ENCODE peak calls at places on chromosome 13, in eight cellular contexts. G, P, X, S, Z, J, W and C are unnamed samples. For H3K27me3 and H3K9me3, the result is how much of the 10 kb centered on the place peaks cover.

GRCh38 chr13:43245374-43245964 is 222.1 kb downstream of the DNAJC15 start:
- DNase-seq in G (no peak), P (no peak), X (no peak), S (no peak), Z (no peak), J (no peak), W (no peak), C (no peak)

GRCh38 chr13:77697208-77698103 is at the start of gene SLAIN1:
- DNase-seq in G (no peak), P (peak), X (peak), S (peak), Z (peak), J (peak), W (peak), C (peak)

GRCh38 chr13:93259527-93260080 is 33.0 kb downstream of the GPC6 start:
- DNase-seq in G (no peak), P (no peak), X (no peak), S (no peak), Z (no peak), J (no peak), W (no peak), C (no peak)

GRCh38 chr13:94249512-94249911 is 230.0 kb downstream of the DCT start:
- DNase-seq in G (no peak), P (peak), X (no peak), S (no peak), Z (no peak), J (no peak), W (no peak), C (no peak)

GRCh38 chr13:20826810-20827560 is 53.2 kb upstream of the EEF1AKMT1 start:
- DNase-seq in G (no peak), P (no peak), X (no peak), S (no peak), Z (no peak), J (no peak), W (no peak), C (no peak)

GRCh38 chr13:76293346-76293745 is 592.9 kb downstream of the KCTD12 start:
- DNase-seq in G (no peak), P (no peak), X (no peak), S (no peak), Z (no peak), J (no peak), W (no peak), C (no peak)

GRCh38 chr13:75740008-75740407 is 103.9 kb downstream of the LMO7 start:
- DNase-seq in G (no peak), P (no peak), X (no peak), S (no peak), Z (no peak), J (no peak), W (no peak), C (no peak)

GRCh38 chr13:26340812-26341211 is 86.9 kb downstream of the CDK8 start:
- DNase-seq in G (no peak), P (no peak), X (no peak), S (no peak), Z (no peak), J (no peak), W (no peak), C (no peak)

GRCh38 chr13:39765801-39766463 is 110.5 kb downstream of the COG6 start:
- DNase-seq in G (no peak), P (no peak), X (peak), S (peak), Z (peak), J (peak), W (no peak), C (peak)

GRCh38 chr13:40492511-40492910 is 173.9 kb downstream of the FOXO1 start:
- DNase-seq in G (no peak), P (no peak), X (no peak), S (peak), Z (no peak), J (peak), W (no peak), C (no peak)

GRCh38 chr13:93227906-93228801 is 1.5 kb downstream of the GPC6 start:
- DNase-seq in G (no peak), P (peak), X (peak), S (peak), Z (peak), J (peak), W (no peak), C (no peak)

GRCh38 chr13:46885018-46885417 is 11.8 kb downstream of the HTR2A start:
- DNase-seq in G (no peak), P (no peak), X (no peak), S (no peak), Z (no peak), J (no peak), W (no peak), C (no peak)

GRCh38 chr13:24827799-24828198 is 63.8 kb downstream of the RNF17 start:
- DNase-seq in G (no peak), P (no peak), X (no peak), S (no peak), Z (no peak), J (no peak), W (no peak), C (no peak)

GRCh38 chr13:114099191-114099590 is 33.2 kb downstream of the RASA3 start:
- DNase-seq in G (no peak), P (no peak), X (no peak), S (peak), Z (peak), J (peak), W (peak), C (no peak)

GRCh38 chr13:97946951-97947588 is 6.4 kb upstream of the IPO5 start:
- DNase-seq in G (no peak), P (no peak), X (no peak), S (no peak), Z (no peak), J (no peak), W (no peak), C (no peak)

GRCh38 chr13:107650081-107650701 is 565.1 kb downstream of the LIG4 start:
- DNase-seq in G (peak), P (peak), X (peak), S (peak), Z (peak), J (peak), W (no peak), C (peak)

GRCh38 chr13:84130739-84131138 is 248.5 kb upstream of the SLITRK1 start:
- DNase-seq in G (no peak), P (no peak), X (no peak), S (no peak), Z (no peak), J (no peak), W (no peak), C (no peak)

GRCh38 chr13:58302349-58302748 is 670.8 kb downstream of the PCDH17 start:
- DNase-seq in G (no peak), P (no peak), X (no peak), S (no peak), Z (no peak), J (no peak), W (no peak), C (no peak)
- H3K4me3 ChIP-seq in G (no peak), P (no peak), X (no peak), S (no peak), Z (no peak), J (no peak), W (no peak), C (no peak)

GRCh38 chr13:19088416-19088815 is 93.2 kb downstream of the TUBA3C start:
- DNase-seq in G (no peak), P (no peak), X (no peak), S (no peak), Z (no peak), J (no peak), W (no peak), C (no peak)

GRCh38 chr13:19085876-19086275 is 95.7 kb downstream of the TUBA3C start:
- DNase-seq in G (no peak), P (no peak), X (no peak), S (no peak), Z (no peak), J (no peak), W (no peak), C (no peak)

GRCh38 chr13:19083340-19083739 is 98.3 kb downstream of the TUBA3C start:
- DNase-seq in G (no peak), P (no peak), X (no peak), S (no peak), Z (no peak), J (no peak), W (no peak), C (no peak)

GRCh38 chr13:19089315-19089714 is 92.3 kb downstream of the TUBA3C start:
- DNase-seq in G (no peak), P (peak), X (no peak), S (no peak), Z (no peak), J (no peak), W (no peak), C (no peak)

DNA sequence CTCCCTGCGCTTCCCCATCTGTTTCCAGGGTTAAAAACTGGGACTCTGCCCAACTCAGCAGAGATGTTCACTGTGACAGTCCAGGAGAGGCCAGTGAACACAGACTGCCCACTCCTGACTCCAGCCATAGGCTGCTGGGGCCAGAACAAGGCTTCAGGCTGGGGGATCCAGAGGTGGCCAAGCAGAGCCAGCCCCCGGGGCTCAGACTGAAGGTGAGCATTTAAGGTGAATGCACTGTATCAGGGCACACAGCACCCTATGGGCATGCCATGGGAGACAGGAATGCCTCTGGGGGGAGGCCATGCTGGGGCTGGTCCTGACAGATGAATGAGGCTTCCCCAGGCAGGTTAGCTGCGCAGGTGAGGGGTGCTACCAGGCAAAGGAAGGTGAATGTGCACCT is 96.4 kb downstream of the TUBA3C start:
- DNase-seq in G (no peak), P (no peak), X (no peak), S (no peak), Z (no peak), J (no peak), W (no peak), C (no peak)
- H3K27me3 ChIP-seq in G (under half), P (under half), X (under half), S (under half), Z (under half), J (under half), W (under half), C (under half)

GRCh38 chr13:47957073-47957472 is 44.0 kb downstream of the SUCLA2 start:
- DNase-seq in G (no peak), P (no peak), X (no peak), S (no peak), Z (no peak), J (no peak), W (no peak), C (no peak)

GRCh38 chr13:47964863-47965262 is 36.2 kb downstream of the SUCLA2 start:
- DNase-seq in G (no peak), P (no peak), X (no peak), S (no peak), Z (no peak), J (no peak), W (no peak), C (no peak)

DNA sequence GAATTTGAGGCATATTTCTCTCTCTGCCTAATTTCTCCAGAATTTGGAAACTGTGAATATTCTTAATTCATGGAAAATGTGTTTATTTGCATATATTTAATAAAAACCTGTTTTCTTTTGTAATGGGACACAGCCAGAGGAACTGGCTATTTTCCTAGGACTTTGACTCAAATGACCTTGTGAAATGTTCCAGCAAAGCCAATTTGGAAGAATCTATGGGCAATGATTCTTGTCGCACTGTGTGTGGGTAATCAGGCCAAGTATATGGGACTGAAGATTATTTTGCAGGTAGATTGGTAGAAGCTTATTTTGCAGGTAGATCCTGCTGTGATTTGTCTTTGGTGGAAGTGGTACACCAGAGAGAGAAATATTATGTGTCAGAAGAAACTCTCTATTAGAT is 38.8 kb downstream of the SUCLA2 start:
- DNase-seq in G (no peak), P (no peak), X (no peak), S (no peak), Z (no peak), J (no peak), W (no peak), C (no peak)
- H3K9me3 ChIP-seq in G (under half), P (half or more), X (under half), S (under half), Z (under half), J (under half), W (under half), C (under half)

GRCh38 chr13:87444135-87444534 is 227.0 kb upstream of the SLITRK5 start:
- DNase-seq in G (no peak), P (no peak), X (no peak), S (no peak), Z (no peak), J (no peak), W (no peak), C (no peak)
- H3K4me3 ChIP-seq in G (no peak), P (no peak), X (no peak), S (no peak), Z (no peak), J (no peak), W (no peak), C (no peak)

GRCh38 chr13:99953138-99953755 is 18.3 kb downstream of the ZIC5 start:
- DNase-seq in G (no peak), P (no peak), X (no peak), S (no peak), Z (no peak), J (no peak), W (no peak), C (no peak)

GRCh38 chr13:99955107-99955746 is 16.3 kb downstream of the ZIC5 start:
- DNase-seq in G (no peak), P (no peak), X (no peak), S (no peak), Z (no peak), J (no peak), W (no peak), C (no peak)

GRCh38 chr13:99956473-99957349 is 14.9 kb downstream of the ZIC5 start:
- DNase-seq in G (no peak), P (no peak), X (no peak), S (no peak), Z (no peak), J (no peak), W (no peak), C (no peak)

GRCh38 chr13:99958402-99959126 is 13.0 kb downstream of the ZIC5 start:
- DNase-seq in G (no peak), P (no peak), X (no peak), S (no peak), Z (no peak), J (no peak), W (no peak), C (no peak)

GRCh38 chr13:99955747-99956472 is 15.7 kb downstream of the ZIC5 start:
- DNase-seq in G (no peak), P (no peak), X (no peak), S (no peak), Z (no peak), J (no peak), W (no peak), C (no peak)
- H3K27me3 ChIP-seq in G (under half), P (half or more), X (half or more), S (half or more), Z (under half), J (half or more), W (half or more), C (under half)

GRCh38 chr13:85698236-85698635 is 101.0 kb downstream of the SLITRK6 start:
- DNase-seq in G (no peak), P (no peak), X (no peak), S (no peak), Z (no peak), J (no peak), W (no peak), C (no peak)
- H3K9me3 ChIP-seq in G (under half), P (under half), X (under half), S (under half), Z (under half), J (under half), W (under half), C (under half)

GRCh38 chr13:41938918-41939317 is 22.0 kb downstream of the VWA8 start:
- DNase-seq in G (no peak), P (no peak), X (no peak), S (no peak), Z (no peak), J (no peak), W (no peak), C (no peak)

GRCh38 chr13:41939403-41939802 is 21.5 kb downstream of the VWA8 start:
- DNase-seq in G (no peak), P (no peak), X (no peak), S (no peak), Z (no peak), J (no peak), W (no peak), C (no peak)

GRCh38 chr13:41944229-41944628 is 16.7 kb downstream of the VWA8 start:
- DNase-seq in G (no peak), P (no peak), X (no peak), S (no peak), Z (no peak), J (no peak), W (no peak), C (no peak)

GRCh38 chr13:41942462-41943094 is 18.3 kb downstream of the VWA8 start:
- DNase-seq in G (no peak), P (peak), X (no peak), S (no peak), Z (peak), J (no peak), W (no peak), C (peak)

DNA sequence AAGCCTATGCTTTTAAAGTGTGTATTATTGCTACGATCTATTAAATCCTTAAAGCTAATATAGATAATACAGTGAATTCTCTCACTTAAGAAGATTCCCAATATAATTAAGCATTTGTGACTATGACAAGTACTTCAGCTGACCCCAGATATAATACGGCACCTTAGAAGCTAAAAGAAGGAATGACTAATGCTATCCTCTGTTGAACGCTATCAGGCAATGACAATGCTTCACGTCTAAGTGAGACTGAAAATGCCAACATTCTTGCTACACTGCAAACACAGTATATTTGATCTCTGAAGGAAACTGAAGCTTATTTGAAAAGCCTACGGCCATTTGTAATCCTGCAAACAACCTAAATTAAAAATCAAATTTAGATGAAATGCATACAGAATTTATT is 19.7 kb downstream of the VWA8 start:
- DNase-seq in G (no peak), P (no peak), X (no peak), S (no peak), Z (no peak), J (no peak), W (no peak), C (no peak)
- H3K4me3 ChIP-seq in G (no peak), P (no peak), X (no peak), S (no peak), Z (no peak), J (no peak), W (no peak), C (no peak)

GRCh38 chr13:44306401-44307192 is 67.0 kb upstream of the SERP2 start:
- DNase-seq in G (peak), P (peak), X (no peak), S (peak), Z (peak), J (peak), W (no peak), C (no peak)

GRCh38 chr13:44307255-44307654 is 66.4 kb upstream of the SERP2 start:
- DNase-seq in G (no peak), P (no peak), X (no peak), S (no peak), Z (peak), J (no peak), W (no peak), C (no peak)

GRCh38 chr13:44307844-44308243 is 65.8 kb upstream of the SERP2 start:
- DNase-seq in G (no peak), P (no peak), X (no peak), S (no peak), Z (no peak), J (no peak), W (no peak), C (no peak)

GRCh38 chr13:44309771-44310767 is 63.6 kb upstream of the SERP2 start:
- DNase-seq in G (no peak), P (no peak), X (no peak), S (peak), Z (no peak), J (peak), W (no peak), C (no peak)

DNA sequence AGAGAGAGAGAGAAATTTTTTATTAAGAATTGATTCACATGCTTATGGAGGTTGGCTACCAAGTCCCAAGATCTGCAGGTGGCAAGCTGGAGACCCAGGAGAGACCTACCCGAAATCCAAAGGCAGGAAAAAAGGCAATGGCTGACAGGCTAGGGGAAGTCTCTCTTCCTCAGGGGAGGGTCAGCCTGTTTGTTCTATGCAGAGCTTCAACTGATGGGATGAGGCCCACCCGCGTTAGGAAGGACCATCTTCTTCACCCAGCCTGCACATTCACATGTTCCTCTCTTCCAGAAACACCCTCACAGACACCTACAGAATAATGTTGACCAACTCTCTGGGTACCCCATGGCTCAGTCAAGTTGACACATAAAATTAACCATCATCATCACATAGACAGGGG is 65.3 kb upstream of the SERP2 start:
- DNase-seq in G (no peak), P (no peak), X (no peak), S (no peak), Z (no peak), J (no peak), W (no peak), C (no peak)
- H3K27me3 ChIP-seq in G (under half), P (under half), X (under half), S (under half), Z (under half), J (under half), W (under half), C (under half)

GRCh38 chr13:47959468-47960088 is 41.5 kb downstream of the SUCLA2 start:
- DNase-seq in G (no peak), P (no peak), X (no peak), S (no peak), Z (no peak), J (no peak), W (no peak), C (no peak)
- H3K9me3 ChIP-seq in G (under half), P (half or more), X (under half), S (under half), Z (under half), J (under half), W (under half), C (half or more)

DNA sequence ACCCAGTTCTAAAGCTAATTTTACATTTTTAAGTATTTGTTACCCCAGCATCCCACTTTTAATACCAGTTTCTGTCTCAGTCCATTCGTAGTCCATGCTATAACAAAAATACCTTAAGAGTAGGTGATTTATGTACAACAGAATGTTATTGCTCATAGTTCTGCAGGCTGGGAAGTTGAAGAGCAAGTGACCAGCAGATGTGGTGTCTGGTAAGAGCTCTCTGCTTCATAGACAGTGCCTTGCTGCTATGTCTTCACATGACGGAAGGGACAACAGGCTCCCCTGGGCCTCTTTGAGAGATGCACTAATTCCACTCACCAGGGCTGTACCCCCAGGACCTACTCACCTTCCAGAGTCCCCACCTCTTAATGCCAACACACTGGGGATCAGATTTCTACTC is 96.6 kb downstream of the COL4A2 start:
- DNase-seq in G (no peak), P (no peak), X (no peak), S (no peak), Z (no peak), J (no peak), W (no peak), C (no peak)
- H3K4me3 ChIP-seq in G (no peak), P (no peak), X (no peak), S (no peak), Z (no peak), J (no peak), W (no peak), C (no peak)